ENCODE peak calls at places on chromosome 15, in four cellular contexts. P is body of pancreas, T is T-helper 1 cell, I is AG08396. Z is an unnamed sample.

GRCh38 chr15:45399381-45400212 is 21.3 kb upstream of the GATM start:
- DNase-seq in P (no peak), T (no peak), I (peak; percentile 57), Z (peak; percentile 53)

GRCh38 chr15:48928877-48929538 is 34.7 kb downstream of the SHC4 start:
- DNase-seq in P (no peak), T (no peak), I (no peak), Z (no peak)

GRCh38 chr15:100769043-100769974 is 110.3 kb upstream of the ALDH1A3 start:
- DNase-seq in P (no peak), T (no peak), I (peak; percentile 4), Z (peak; percentile 9)

GRCh38 chr15:69668049-69668705 is 215.6 kb downstream of the RPLP1 start:
- DNase-seq in P (no peak), T (no peak), I (no peak), Z (no peak)

GRCh38 chr15:41790756-41791546 is 16.7 kb downstream of the MAPKBP1 start:
- DNase-seq in P (no peak), T (no peak), I (peak; percentile 34), Z (no peak)

GRCh38 chr15:80585544-80586018 is 109.5 kb upstream of the ABHD17C start:
- DNase-seq in P (no peak), T (no peak), I (no peak), Z (no peak)

GRCh38 chr15:79023546-79023890 is 67.1 kb downstream of the RASGRF1 start:
- DNase-seq in P (no peak), T (no peak), I (no peak), Z (no peak)

GRCh38 chr15:55255714-55256113 is 33.9 kb downstream of the RAB27A start:
- DNase-seq in P (no peak), T (no peak), I (no peak), Z (no peak)

GRCh38 chr15:91887921-91888373 is 34.4 kb downstream of the SLCO3A1 start:
- DNase-seq in P (no peak), T (no peak), I (no peak), Z (no peak)